ENCODE peak calls at places on chromosomes 16 and 17, in seven cellular contexts. E is cardiac muscle cell; D is endothelial cell of umbilical vein; K is amniotic stem cell; X is skeletal muscle cell; Y is CD4-positive, alpha-beta memory T cell; A is NCI-H524 treated with DMSO at 0.1 percent for 48 hours. J is an unnamed sample.

GRCh38 chr16:29774730-29775129 is 3.3 kb upstream of the ZG16 start:
- DNase-seq in K (no peak), E (no peak), X (no peak), A (no peak), Y (no peak), D (no peak), J (no peak)

GRCh38 chr17:64282753-64283080 is 19.7 kb upstream of the TEX2 start:
- DNase-seq in A (no peak), X (no peak), E (no peak), Y (no peak), K (no peak), D (no peak), J (no peak)

GRCh38 chr17:44086364-44087311 is 16.1 kb downstream of the G6PC3 start:
- DNase-seq in K (peak; percentile 74), E (no peak), D (peak; percentile 50), X (peak; percentile 92), A (no peak), Y (peak; percentile 52), J (no peak)

GRCh38 chr16:82972520-82972919 is 345.8 kb downstream of the CDH13 start:
- DNase-seq in K (no peak), Y (no peak), D (no peak), X (no peak), E (no peak), A (no peak), J (no peak)

GRCh38 chr16:57893559-57894389 is 77.2 kb downstream of the CNGB1 start:
- DNase-seq in D (peak; percentile 92), E (no peak), Y (no peak), X (peak; percentile 23), K (no peak), A (no peak), J (no peak)

GRCh38 chr17:37339321-37339720 is 36.5 kb upstream of the C17orf78 start:
- DNase-seq in K (no peak), E (no peak), X (no peak), Y (no peak), D (peak; percentile 17), A (no peak), J (no peak)

GRCh38 chr17:59830846-59831486 is 61.8 kb downstream of the TUBD1 start:
- DNase-seq in X (no peak), D (no peak), A (no peak), K (no peak), Y (no peak), E (no peak), J (no peak)

GRCh38 chr17:50365649-50366393 is 7.2 kb downstream of the MRPL27 start:
- DNase-seq in Y (no peak), X (no peak), E (no peak), A (no peak), D (no peak), K (no peak), J (no peak)

GRCh38 chr16:63776437-63776836 is 1345.4 kb downstream of the CDH11 start:
- DNase-seq in X (no peak), E (no peak), A (no peak), K (no peak), D (no peak), Y (no peak), J (no peak)

GRCh38 chr16:64615647-64616280 is 506.1 kb downstream of the CDH11 start:
- DNase-seq in X (peak; percentile 26), E (peak; percentile 63), A (peak; percentile 90), K (no peak), D (no peak), Y (no peak), J (no peak)

GRCh38 chr17:21171309-21171922 is 42.5 kb downstream of the TMEM11 start:
- DNase-seq in K (no peak), D (no peak), A (no peak), X (no peak), Y (no peak), E (no peak), J (no peak)

GRCh38 chr16:17885659-17886200 is 415.0 kb upstream of the XYLT1 start:
- DNase-seq in A (no peak), K (no peak), E (no peak), D (no peak), X (no peak), Y (no peak), J (no peak)

GRCh38 chr16:10151718-10152117 is 30.5 kb downstream of the GRIN2A start:
- DNase-seq in Y (no peak), E (no peak), A (no peak), X (no peak), K (no peak), D (no peak), J (no peak)

GRCh38 chr17:37570527-37571093 is 38.6 kb downstream of the SYNRG start:
- DNase-seq in D (peak; percentile 66), E (peak; percentile 63), X (peak; percentile 10), K (no peak), Y (no peak), A (peak; percentile 41), J (no peak)

GRCh38 chr16:75106351-75107274 is 10.0 kb downstream of the LDHD start:
- DNase-seq in X (no peak), K (no peak), Y (no peak), D (no peak), A (no peak), E (no peak), J (no peak)

GRCh38 chr16:67100569-67101300 is 9.0 kb upstream of the PHAF1 start:
- DNase-seq in D (peak; percentile 28), X (no peak), K (peak; percentile 15), E (no peak), A (no peak), Y (no peak), J (no peak)

GRCh38 chr16:10767127-10767526 is 23.5 kb downstream of the NUBP1 start:
- DNase-seq in D (no peak), K (no peak), E (no peak), X (no peak), A (no peak), Y (no peak), J (no peak)